ENCODE peak calls at places on chromosome 12, in four cellular contexts. X is MV-4-11; M is AG08395; O is CD4-positive, CD25-positive, alpha-beta regulatory T cell. Z is an unnamed sample.

GRCh38 chr12:112807452-112807851 is 15.9 kb downstream of the RPH3A start:
- DNase-seq in X (no peak), M (no peak), O (no peak), Z (no peak)

GRCh38 chr12:124681779-124682391 is 114.5 kb upstream of the NCOR2 start:
- DNase-seq in X (peak), M (no peak), O (no peak), Z (peak)

GRCh38 chr12:29971431-29971830 is 187.7 kb upstream of the TMTC1 start:
- DNase-seq in X (peak), M (no peak), O (no peak), Z (no peak)

GRCh38 chr12:117818400-117818799 is 150.4 kb downstream of the KSR2 start:
- DNase-seq in X (no peak), M (no peak), O (no peak), Z (no peak)

GRCh38 chr12:68631177-68631576 is 20.5 kb downstream of the RAP1B start:
- DNase-seq in X (no peak), M (peak), O (no peak), Z (no peak)

GRCh38 chr12:93089805-93090569 is 160.9 kb upstream of the EEA1 start:
- DNase-seq in X (peak), M (no peak), O (peak), Z (no peak)

GRCh38 chr12:56161677-56162351 is 3.7 kb downstream of the MYL6 start:
- DNase-seq in X (no peak), M (no peak), O (no peak), Z (no peak)

GRCh38 chr12:53219956-53220856 is 11.8 kb downstream of the RARG start:
- DNase-seq in X (peak), M (peak), O (peak), Z (peak)

GRCh38 chr12:21500786-21501257 is 613 bp downstream of the RECQL start:
- DNase-seq in X (no peak), M (no peak), O (no peak), Z (no peak)

GRCh38 chr12:116306536-116306935 is 29.0 kb upstream of the MED13L start:
- DNase-seq in X (no peak), M (no peak), O (no peak), Z (no peak)

GRCh38 chr12:68481181-68481941 is 129.3 kb upstream of the RAP1B start:
- DNase-seq in X (peak), M (no peak), O (no peak), Z (no peak)

GRCh38 chr12:75951399-75952228 is 80.0 kb downstream of the PHLDA1 start:
- DNase-seq in X (peak), M (no peak), O (no peak), Z (no peak)

GRCh38 chr12:63410197-63410596 is 258.1 kb downstream of the DPY19L2 start:
- DNase-seq in X (peak), M (no peak), O (no peak), Z (no peak)

GRCh38 chr12:63802012-63802608 is 22.4 kb downstream of the RXYLT1 start:
- DNase-seq in X (no peak), M (peak), O (peak), Z (no peak)

GRCh38 chr12:94618995-94619695 is 31.2 kb downstream of the TMCC3 start:
- DNase-seq in X (no peak), M (peak), O (no peak), Z (no peak)

GRCh38 chr12:75553398-75553797 is 42.0 kb upstream of the KRR1 start:
- DNase-seq in X (peak), M (peak), O (no peak), Z (no peak)

GRCh38 chr12:49273726-49274395 is 9.0 kb downstream of the TUBA1C start:
- DNase-seq in X (no peak), M (no peak), O (no peak), Z (no peak)

GRCh38 chr12:76588881-76589565 is 29.5 kb upstream of the OSBPL8 start:
- DNase-seq in X (peak), M (peak), O (no peak), Z (no peak)

GRCh38 chr12:51269174-51270066 is 795 bp downstream of the SMAGP start:
- DNase-seq in X (no peak), M (peak), O (peak), Z (no peak)

GRCh38 chr12:99253068-99253467 is 394.5 kb upstream of the GARIN6 start:
- DNase-seq in X (no peak), M (no peak), O (no peak), Z (no peak)

GRCh38 chr12:124952295-124952694 is 36.6 kb downstream of the DHX37 start:
- DNase-seq in X (no peak), M (no peak), O (no peak), Z (no peak)

GRCh38 chr12:93005928-93006654 is 77.0 kb upstream of the EEA1 start:
- DNase-seq in X (no peak), M (no peak), O (no peak), Z (no peak)

GRCh38 chr12:1720494-1720893 is 29.6 kb downstream of the ADIPOR2 start:
- DNase-seq in X (no peak), M (no peak), O (no peak), Z (no peak)

GRCh38 chr12:102388469-102388868 is 91.9 kb downstream of the IGF1 start:
- DNase-seq in X (no peak), M (no peak), O (no peak), Z (no peak)

GRCh38 chr12:40054554-40055226 is 51.2 kb downstream of the SLC2A13 start:
- DNase-seq in X (no peak), M (peak), O (no peak), Z (peak)

GRCh38 chr12:129675947-129676346 is 227.9 kb downstream of the TMEM132D start:
- DNase-seq in X (no peak), M (no peak), O (no peak), Z (no peak)

GRCh38 chr12:123050331-123050809 is 69.9 kb downstream of the ARL6IP4 start:
- DNase-seq in X (no peak), M (peak), O (no peak), Z (peak)

GRCh38 chr12:92094751-92095161 is 50.9 kb downstream of the BTG1 start:
- DNase-seq in X (no peak), M (no peak), O (no peak), Z (no peak)

GRCh38 chr12:95738024-95738611 is 52.4 kb downstream of the NTN4 start:
- DNase-seq in X (no peak), M (no peak), O (no peak), Z (no peak)

GRCh38 chr12:30134229-30134628 is 350.5 kb upstream of the TMTC1 start:
- DNase-seq in X (no peak), M (no peak), O (no peak), Z (no peak)

GRCh38 chr12:102093319-102093718 is 26.6 kb downstream of the NUP37 start:
- DNase-seq in X (no peak), M (peak), O (no peak), Z (no peak)

GRCh38 chr12:113762155-113762848 is 203.8 kb downstream of the RBM19 start:
- DNase-seq in X (no peak), M (peak), O (no peak), Z (no peak)

GRCh38 chr12:88067301-88067700 is 38.1 kb upstream of the C12orf50 start:
- DNase-seq in X (no peak), M (no peak), O (no peak), Z (no peak)

GRCh38 chr12:76874491-76875190 is 4.2 kb downstream of the CSRP2 start:
- DNase-seq in X (no peak), M (no peak), O (no peak), Z (no peak)

Z was measured in ascending aorta.